ENCODE peak calls at places on chromosomes 2 and 18, in ten cellular contexts. B is NCI-H526; E is body of pancreas; Z is posterior cingulate gyrus; P is HS-5; I is effector memory CD8-positive, alpha-beta T cell; A is erythroblast; R is HEK293T; X is transverse colon; V is endothelial cell. K is an unnamed sample.

GRCh38 chr2:25309402-25309801 is 32.3 kb downstream of the DNMT3A start:
- DNase-seq in P (no peak), E (peak), V (peak), A (peak), R (peak), X (peak), Z (peak), B (peak), I (peak), K (peak)

GRCh38 chr2:129936334-129936934 is 43.0 kb upstream of the RAB6C start:
- DNase-seq in V (peak), R (peak), I (no peak), A (no peak), P (no peak), Z (peak), B (peak), X (peak), E (no peak), K (no peak)

GRCh38 chr2:109382946-109383345 is 230.8 kb downstream of the SEPTIN10 start:
- DNase-seq in B (no peak), R (no peak), V (no peak), Z (peak), P (no peak), X (peak), I (no peak), E (peak), A (no peak), K (no peak)

GRCh38 chr2:240902615-240903041 is 3.5 kb upstream of the CROCC2 start:
- DNase-seq in R (no peak), B (no peak), V (no peak), Z (no peak), A (no peak), X (no peak), P (no peak), I (no peak), E (no peak), K (no peak)

GRCh38 chr2:146370821-146371220 is 1474.0 kb upstream of the ACVR2A start:
- DNase-seq in B (no peak), E (no peak), Z (no peak), P (peak), A (no peak), R (no peak), V (no peak), X (no peak), I (no peak), K (no peak)

GRCh38 chr2:83516503-83516902 is 942.6 kb downstream of the SUCLG1 start:
- DNase-seq in I (no peak), A (no peak), P (no peak), V (no peak), X (no peak), B (no peak), Z (no peak), R (peak), E (no peak), K (no peak)

GRCh38 chr2:221444106-221444505 is 128.0 kb downstream of the EPHA4 start:
- DNase-seq in X (peak), P (peak), V (no peak), B (no peak), R (no peak), E (no peak), I (no peak), Z (no peak), A (peak), K (peak)

GRCh38 chr2:188345020-188345419 is 53.3 kb downstream of the GULP1 start:
- DNase-seq in R (no peak), P (no peak), X (no peak), Z (no peak), A (no peak), E (no peak), B (no peak), I (no peak), V (no peak), K (no peak)

GRCh38 chr2:70073493-70073892 is 13.8 kb upstream of the PCBP1 start:
- DNase-seq in I (no peak), R (no peak), X (no peak), B (no peak), E (no peak), P (no peak), Z (no peak), A (no peak), V (no peak), K (no peak)

GRCh38 chr2:205017381-205017780 is 472.1 kb downstream of the PARD3B start:
- DNase-seq in X (no peak), A (no peak), R (no peak), Z (no peak), B (no peak), E (no peak), P (no peak), V (no peak), I (no peak), K (no peak)

GRCh38 chr18:36314098-36314497 is 16.6 kb downstream of the FHOD3 start:
- DNase-seq in B (no peak), V (no peak), R (no peak), P (no peak), X (no peak), Z (no peak), A (no peak), E (no peak), I (no peak), K (no peak)

K was measured in colonic mucosa.